ENCODE peak calls at places on chromosome 1, in seven cellular contexts. B is nephron progenitor cell; G is Peyer's patch; Q is GM19239; V is body of pancreas; Z is activated CD4-positive, CD25-positive, alpha-beta regulatory T cell; T is Calu3. E is an unnamed sample.

GRCh38 chr1:38962560-38962959 is 20.9 kb upstream of the RHBDL2 start:
- DNase-seq in B (no peak), G (no peak), Q (no peak), V (no peak), Z (no peak), T (no peak), E (no peak)

GRCh38 chr1:176866011-176866410 is 298.5 kb downstream of the ASTN1 start:
- DNase-seq in B (no peak), G (no peak), Q (no peak), V (no peak), Z (no peak), T (no peak), E (no peak)

GRCh38 chr1:43711524-43712386 is 4.4 kb downstream of the ST3GAL3 start:
- DNase-seq in B (no peak), G (no peak), Q (no peak), V (no peak), Z (no peak), T (no peak), E (no peak)

GRCh38 chr1:187469836-187470235 is 641.1 kb downstream of the PLA2G4A start:
- DNase-seq in B (no peak), G (no peak), Q (no peak), V (no peak), Z (no peak), T (no peak), E (no peak)

GRCh38 chr1:65467536-65467935 is 47.1 kb downstream of the LEPR start:
- DNase-seq in B (peak), G (no peak), Q (no peak), V (peak), Z (no peak), T (peak), E (peak)

GRCh38 chr1:222994506-222995229 is 148.4 kb downstream of the TLR5 start:
- DNase-seq in B (no peak), G (no peak), Q (no peak), V (no peak), Z (no peak), T (no peak), E (no peak)

GRCh38 chr1:56824956-56825355 is 5.8 kb upstream of the FYB2 start:
- DNase-seq in B (no peak), G (no peak), Q (no peak), V (no peak), Z (no peak), T (no peak), E (no peak)

GRCh38 chr1:171280596-171280995 is 32.3 kb downstream of the FMO1 start:
- DNase-seq in B (no peak), G (no peak), Q (no peak), V (no peak), Z (no peak), T (no peak), E (no peak)

GRCh38 chr1:161743231-161743630 is 6.4 kb upstream of the DUSP12 start:
- DNase-seq in B (no peak), G (no peak), Q (no peak), V (no peak), Z (no peak), T (peak), E (no peak)

GRCh38 chr1:89724369-89725015 is 91.6 kb downstream of the LRRC8C start:
- DNase-seq in B (no peak), G (no peak), Q (no peak), V (no peak), Z (no peak), T (no peak), E (no peak)

GRCh38 chr1:18575620-18576019 is 55.0 kb upstream of the PAX7 start:
- DNase-seq in B (peak), G (peak), Q (no peak), V (peak), Z (peak), T (peak), E (peak)

GRCh38 chr1:212106286-212106792 is 70.8 kb downstream of the DTL start:
- DNase-seq in B (no peak), G (no peak), Q (no peak), V (no peak), Z (no peak), T (no peak), E (no peak)

GRCh38 chr1:247102381-247102780 is 1.8 kb downstream of the ZNF669 start:
- DNase-seq in B (no peak), G (no peak), Q (no peak), V (no peak), Z (no peak), T (no peak), E (no peak)

GRCh38 chr1:161718559-161719324 is 2.6 kb upstream of the FCRLB start:
- DNase-seq in B (no peak), G (no peak), Q (no peak), V (no peak), Z (no peak), T (no peak), E (no peak)

GRCh38 chr1:208233546-208233945 is 10.6 kb downstream of the PLXNA2 start:
- DNase-seq in B (no peak), G (no peak), Q (no peak), V (peak), Z (no peak), T (no peak), E (peak)